ENCODE peak calls at places on chromosomes 3 and 15, in five cellular contexts. A is adipocyte, C is T-helper 2 cell, X is T-helper 1 cell, F is kidney. O is an unnamed sample.

GRCh38 chr15:26102988-26103387 is 239.9 kb upstream of the ATP10A start:
- DNase-seq in C (no peak), A (no peak), X (no peak), F (no peak), O (peak)

GRCh38 chr15:42152196-42152920 is 4.1 kb downstream of the PLA2G4F start:
- DNase-seq in A (no peak), C (no peak), X (no peak), F (no peak), O (peak)

GRCh38 chr15:84817461-84818081 is 415 bp downstream of the ALPK3 start:
- DNase-seq in A (no peak), C (no peak), F (no peak), X (no peak), O (no peak)

GRCh38 chr3:89503891-89504391 is 396.5 kb downstream of the EPHA3 start:
- DNase-seq in F (no peak), C (no peak), X (no peak), A (no peak), O (no peak)

GRCh38 chr3:73603771-73604171 is 21.0 kb downstream of the PDZRN3 start:
- DNase-seq in C (no peak), X (no peak), F (no peak), A (peak), O (peak)

GRCh38 chr3:27686642-27687041 is 35.5 kb downstream of the EOMES start:
- DNase-seq in F (no peak), C (no peak), X (no peak), A (peak), O (peak)

GRCh38 chr3:103271575-103271974 is 836.8 kb downstream of the ZPLD1 start:
- DNase-seq in F (no peak), X (no peak), A (no peak), C (no peak), O (no peak)

GRCh38 chr3:47781326-47781684 is 388 bp downstream of the SMARCC1 start:
- DNase-seq in X (peak), C (peak), A (peak), F (no peak), O (no peak)

GRCh38 chr3:45907769-45908705 is 21.7 kb downstream of the CCR9 start:
- DNase-seq in C (no peak), A (peak), F (no peak), X (peak), O (peak)

GRCh38 chr3:112640864-112641751 is at the start of gene CCDC80:
- DNase-seq in F (no peak), A (peak), C (no peak), X (no peak), O (peak)

GRCh38 chr3:141796436-141797166 is 33.4 kb downstream of the GRK7 start:
- DNase-seq in X (peak), F (no peak), C (no peak), A (peak), O (peak)

O was measured in AG10803.